ENCODE peak calls at places on chromosomes 6 and 20, in ten cellular contexts. G, I, W, S, J, R, D, T, E and F are unnamed samples.

GRCh38 chr20:31569163-31570020 is 35.7 kb upstream of the ID1 start:
- DNase-seq in R (peak; percentile 86), E (peak; percentile 66), G (peak; percentile 68), T (no peak), D (peak; percentile 52), W (peak; percentile 59), J (no peak), I (peak; percentile 65), S (peak; percentile 53), F (no peak)

GRCh38 chr6:85078071-85078470 is 313.7 kb upstream of the TBX18 start:
- DNase-seq in I (no peak), D (no peak), R (no peak), W (no peak), J (peak; percentile 4), E (no peak), S (peak; percentile 84), T (no peak), G (no peak), F (peak; percentile 30)

GRCh38 chr20:47334022-47334551 is 22.4 kb downstream of the ZMYND8 start:
- DNase-seq in T (peak; percentile 77), G (no peak), R (no peak), E (no peak), D (no peak), W (peak; percentile 42), S (peak; percentile 96), I (peak; percentile 65), J (peak; percentile 77), F (peak; percentile 60)

GRCh38 chr6:30507849-30508843 is 18.8 kb downstream of the HLA-E start:
- DNase-seq in T (no peak), G (no peak), D (no peak), S (no peak), I (no peak), J (no peak), E (no peak), R (no peak), W (no peak), F (no peak)

GRCh38 chr20:29319725-29320124 is 1937.7 kb upstream of the DEFB115 start:
- DNase-seq in I (no peak), R (no peak), T (no peak), J (no peak), G (no peak), S (no peak), D (no peak), W (no peak), E (no peak), F (no peak)

GRCh38 chr6:158506577-158506976 is 53.3 kb upstream of the TMEM181 start:
- DNase-seq in T (no peak), R (no peak), J (peak; percentile 16), S (peak; percentile 7), D (no peak), E (no peak), W (no peak), I (no peak), G (no peak), F (no peak)

GRCh38 chr6:74867286-74867685 is 338.6 kb downstream of the COL12A1 start:
- DNase-seq in J (no peak), S (no peak), R (no peak), E (no peak), T (no peak), W (no peak), I (no peak), D (no peak), G (no peak), F (no peak)

GRCh38 chr20:9218412-9219001 is 149.6 kb downstream of the PLCB4 start:
- DNase-seq in S (peak; percentile 69), G (no peak), T (no peak), J (no peak), W (peak; percentile 48), R (no peak), I (no peak), E (no peak), D (no peak), F (peak; percentile 20)

GRCh38 chr6:164911873-164912580 is 397.4 kb downstream of the C6orf118 start:
- DNase-seq in D (no peak), J (no peak), W (no peak), G (no peak), T (no peak), E (no peak), R (no peak), I (no peak), S (no peak), F (no peak)

GRCh38 chr20:63538204-63539091 is 1.3 kb upstream of the PTK6 start:
- DNase-seq in T (peak; percentile 64), I (no peak), G (peak; percentile 96), S (peak; percentile 22), W (no peak), J (peak; percentile 95), E (peak; percentile 58), R (no peak), D (no peak), F (peak; percentile 94)

GRCh38 chr6:2951723-2952122 is 19.6 kb downstream of the SERPINB6 start:
- DNase-seq in G (peak; percentile 25), J (no peak), D (no peak), W (no peak), R (peak; percentile 89), T (peak; percentile 40), I (peak; percentile 54), E (peak; percentile 53), S (no peak), F (no peak)

GRCh38 chr20:17059465-17059864 is 167.4 kb upstream of the PCSK2 start:
- DNase-seq in D (no peak), I (no peak), S (peak; percentile 75), R (no peak), G (no peak), T (no peak), W (no peak), J (no peak), E (no peak), F (peak; percentile 3)

GRCh38 chr20:62390306-62391164 is 3.6 kb downstream of the RPS21 start:
- DNase-seq in T (no peak), E (no peak), D (no peak), I (no peak), W (no peak), S (no peak), G (no peak), J (no peak), R (no peak), F (no peak)
- TF ChIP-seq POLR2A in T (no peak), E (no peak), D (no peak), I (no peak), W (no peak), S (peak; percentile 20), G (no peak), J (no peak), R (no peak), F (no peak)

DNA sequence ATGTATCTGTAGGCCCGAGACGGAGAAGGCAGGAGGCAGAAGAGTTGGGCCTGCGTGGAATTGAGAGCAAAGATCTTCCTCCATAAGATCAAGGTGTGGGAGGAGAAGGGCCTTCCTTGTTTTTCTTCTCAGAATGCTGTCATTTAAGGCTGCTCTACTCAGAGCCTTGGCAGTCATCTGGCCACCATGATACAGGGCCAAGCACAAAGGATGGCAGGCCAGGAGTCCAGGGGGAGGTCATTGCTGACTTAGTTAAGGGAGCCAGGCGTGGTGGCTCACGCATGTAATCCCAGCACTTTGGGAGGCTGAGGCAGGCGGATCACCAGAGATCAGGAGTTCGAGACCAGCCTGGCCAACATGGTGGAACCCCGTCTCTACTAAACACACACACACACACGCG is 137.1 kb downstream of the BMP7 start:
- DNase-seq in R (no peak), T (no peak), J (no peak), S (no peak), G (no peak), I (no peak), D (no peak), W (no peak), E (no peak), F (no peak)
- TF ChIP-seq POLR2A in R (no peak), T (no peak), J (no peak), S (no peak), G (no peak), I (no peak), D (no peak), W (no peak), E (no peak), F (no peak)

GRCh38 chr6:6583836-6584235 is 4.7 kb upstream of the LY86 start:
- DNase-seq in D (no peak), W (no peak), E (no peak), J (no peak), G (no peak), R (no peak), S (no peak), I (no peak), T (no peak), F (no peak)

GRCh38 chr6:6585003-6585311 is 3.6 kb upstream of the LY86 start:
- DNase-seq in D (no peak), S (no peak), T (no peak), R (no peak), J (no peak), W (no peak), G (no peak), I (no peak), E (no peak), F (no peak)

GRCh38 chr6:6586167-6586566 is 2.4 kb upstream of the LY86 start:
- DNase-seq in G (no peak), W (no peak), I (no peak), E (no peak), R (no peak), S (no peak), J (no peak), T (no peak), D (no peak), F (no peak)

GRCh38 chr6:6582111-6582510 is 6.4 kb upstream of the LY86 start:
- DNase-seq in D (no peak), R (no peak), G (no peak), W (no peak), S (no peak), E (no peak), I (no peak), J (no peak), T (no peak), F (no peak)

GRCh38 chr6:6584310-6585002 is 4.1 kb upstream of the LY86 start:
- DNase-seq in D (no peak), I (no peak), W (no peak), R (no peak), E (no peak), S (no peak), T (no peak), G (no peak), J (no peak), F (no peak)
- TF ChIP-seq POLR2A in D (no peak), I (no peak), W (no peak), R (no peak), E (no peak), S (no peak), T (no peak), G (no peak), J (no peak), F (no peak)

DNA sequence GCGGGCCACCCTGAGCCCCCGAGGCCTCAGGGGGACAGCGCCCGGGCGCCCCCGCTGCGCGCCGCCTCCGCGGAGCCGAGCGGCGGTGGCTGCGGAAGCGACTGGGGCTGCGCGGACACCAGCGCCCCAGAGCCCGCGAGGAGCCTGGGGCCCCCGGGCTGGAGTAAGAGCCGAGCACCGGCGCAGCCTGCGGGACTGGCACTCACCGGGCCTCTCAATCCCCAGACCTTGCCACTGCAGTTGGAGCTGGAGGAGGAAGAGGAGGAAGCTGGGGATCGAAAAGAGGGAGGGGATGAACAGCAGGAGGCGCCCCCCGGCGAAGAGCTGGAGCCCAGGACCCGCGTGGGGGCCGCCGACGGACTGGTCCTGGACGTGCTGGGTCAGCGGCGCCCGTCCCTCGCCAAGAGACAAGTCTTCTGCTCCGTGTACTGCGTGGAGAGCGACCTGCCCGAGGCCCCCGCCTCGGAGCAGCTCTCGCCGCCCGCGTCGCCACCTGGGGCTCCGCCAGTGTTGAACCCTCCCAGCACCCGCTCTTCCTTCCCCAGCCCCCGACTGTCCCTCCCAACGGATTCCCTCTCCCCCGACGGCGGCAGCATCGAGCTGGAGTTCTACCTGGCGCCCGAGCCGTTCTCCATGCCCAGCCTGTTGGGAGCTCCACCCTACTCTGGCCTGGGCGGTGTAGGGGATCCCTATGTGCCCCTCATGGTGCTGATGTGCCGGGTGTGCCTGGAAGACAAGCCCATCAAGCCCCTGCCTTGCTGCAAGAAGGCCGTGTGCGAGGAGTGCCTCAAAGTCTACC is 579 bp downstream of the RNF217 start:
- DNase-seq in R (peak; percentile 85), E (peak; percentile 52), J (peak; percentile 18), T (no peak), W (peak; percentile 32), I (peak; percentile 73), S (peak; percentile 35), G (peak; percentile 40), D (peak; percentile 47), F (peak; percentile 12)
- TF ChIP-seq POLR2A in R (no peak), E (no peak), J (no peak), T (no peak), W (peak; percentile 7), I (peak; percentile 13), S (no peak), G (no peak), D (no peak), F (no peak)